ENCODE peak calls at places on chromosome 21, in ten cellular contexts. N, O, P, S, I, F, L, Q, W and V are unnamed samples.

GRCh38 chr21:31862078-31862477 is 10.7 kb upstream of the HUNK start:
- DNase-seq in N (no peak), O (no peak), P (no peak), S (no peak), I (no peak), F (no peak), L (no peak), Q (no peak), W (no peak), V (peak; percentile 46)

GRCh38 chr21:21003701-21004100 is 5.5 kb downstream of the NCAM2 start:
- DNase-seq in N (peak; percentile 90), O (no peak), P (peak; percentile 50), S (no peak), I (no peak), F (peak; percentile 12), L (no peak), Q (peak; percentile 64), W (no peak), V (no peak)

GRCh38 chr21:29205009-29205408 is 74.6 kb downstream of the MAP3K7CL start:
- DNase-seq in N (no peak), O (no peak), P (no peak), S (no peak), I (no peak), F (no peak), L (no peak), Q (no peak), W (no peak), V (no peak)

GRCh38 chr21:34981793-34982192 is 67.3 kb downstream of the RUNX1 start:
- DNase-seq in N (no peak), O (no peak), P (no peak), S (no peak), I (no peak), F (no peak), L (no peak), Q (no peak), W (no peak), V (no peak)

GRCh38 chr21:27213328-27213727 is 246.4 kb upstream of the ADAMTS5 start:
- DNase-seq in N (peak; percentile 62), O (no peak), P (peak; percentile 49), S (no peak), I (no peak), F (peak; percentile 59), L (no peak), Q (peak; percentile 66), W (no peak), V (no peak)

GRCh38 chr21:37896788-37897187 is 19.5 kb downstream of the KCNJ6 start:
- DNase-seq in N (no peak), O (no peak), P (no peak), S (no peak), I (no peak), F (no peak), L (no peak), Q (no peak), W (no peak), V (no peak)

GRCh38 chr21:17463441-17463840 is 49.4 kb upstream of the CXADR start:
- DNase-seq in N (no peak), O (no peak), P (peak; percentile 98), S (no peak), I (no peak), F (peak; percentile 95), L (no peak), Q (peak; percentile 94), W (no peak), V (no peak)

GRCh38 chr21:31366825-31367224 is 22.8 kb upstream of the TIAM1 start:
- DNase-seq in N (no peak), O (no peak), P (peak; percentile 89), S (no peak), I (no peak), F (peak; percentile 88), L (no peak), Q (peak; percentile 83), W (no peak), V (no peak)

GRCh38 chr21:26850116-26850643 is 5.0 kb upstream of the ADAMTS1 start:
- DNase-seq in N (peak; percentile 76), O (no peak), P (peak; percentile 63), S (no peak), I (no peak), F (no peak), L (no peak), Q (peak; percentile 79), W (no peak), V (no peak)

GRCh38 chr21:38386967-38387366 is 111.3 kb downstream of the ERG start:
- DNase-seq in N (no peak), O (no peak), P (no peak), S (no peak), I (no peak), F (peak; percentile 60), L (no peak), Q (no peak), W (no peak), V (no peak)

GRCh38 chr21:44603109-44603875 is 2.9 kb downstream of the KRTAP10-7 start:
- DNase-seq in N (no peak), O (no peak), P (no peak), S (no peak), I (no peak), F (no peak), L (no peak), Q (no peak), W (no peak), V (no peak)

GRCh38 chr21:16910435-16911165 is 602.2 kb upstream of the CXADR start:
- DNase-seq in N (no peak), O (no peak), P (peak; percentile 5), S (no peak), I (no peak), F (no peak), L (no peak), Q (no peak), W (no peak), V (no peak)

GRCh38 chr21:27953328-27954045 is 986.6 kb upstream of the ADAMTS5 start:
- DNase-seq in N (no peak), O (no peak), P (no peak), S (no peak), I (no peak), F (no peak), L (no peak), Q (no peak), W (no peak), V (no peak)

GRCh38 chr21:34695434-34695833 is 26.6 kb downstream of the CLIC6 start:
- DNase-seq in N (no peak), O (no peak), P (peak; percentile 60), S (no peak), I (no peak), F (no peak), L (no peak), Q (no peak), W (no peak), V (no peak)

GRCh38 chr21:43693981-43694380 is 24.9 kb upstream of the PDXK start:
- DNase-seq in N (no peak), O (no peak), P (no peak), S (no peak), I (no peak), F (no peak), L (no peak), Q (no peak), W (no peak), V (no peak)

GRCh38 chr21:18608226-18608625 is 204.6 kb upstream of the TMPRSS15 start:
- DNase-seq in N (no peak), O (no peak), P (no peak), S (no peak), I (no peak), F (no peak), L (no peak), Q (no peak), W (no peak), V (no peak)
- TF ChIP-seq CTCF in N (no peak), O (no peak), P (no peak), S (no peak), I (no peak), F (no peak), L (no peak), Q (no peak), W (no peak), V (no peak)

DNA sequence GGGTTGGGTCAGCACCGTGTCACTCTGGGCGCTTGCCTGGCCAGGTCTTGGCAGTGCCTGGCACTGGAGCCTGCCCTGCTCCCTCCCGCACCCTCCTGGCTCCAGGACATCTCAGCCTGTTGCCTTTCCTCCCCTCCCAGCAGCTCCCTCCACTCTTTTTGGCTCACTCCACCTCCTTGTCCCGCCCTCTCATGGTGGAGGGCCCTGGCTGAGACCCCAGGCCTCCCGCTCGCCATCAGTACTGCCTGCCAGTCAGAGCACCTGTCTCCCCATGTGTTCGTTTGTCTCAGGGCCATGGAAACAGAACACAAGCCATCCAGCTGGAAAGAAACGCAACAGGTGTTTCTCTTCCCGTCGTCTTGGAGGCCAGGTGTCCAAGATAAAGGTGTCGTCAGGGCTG is 61.0 kb downstream of the B3GALT5 start:
- DNase-seq in N (no peak), O (no peak), P (no peak), S (no peak), I (no peak), F (no peak), L (no peak), Q (no peak), W (no peak), V (no peak)
- TF ChIP-seq CTCF in N (no peak), O (no peak), P (no peak), S (no peak), I (no peak), F (no peak), L (no peak), Q (no peak), W (no peak), V (no peak)

GRCh38 chr21:36069713-36070573 is at the start of gene CBR1:
- DNase-seq in N (peak; percentile 90), O (peak; percentile 24), P (peak; percentile 92), S (peak; percentile 96), I (peak; percentile 74), F (peak; percentile 91), L (peak; percentile 97), Q (peak; percentile 97), W (peak; percentile 59), V (peak; percentile 95)
- TF ChIP-seq CTCF in N (no peak), O (no peak), P (no peak), S (peak; percentile 39), I (peak; percentile 48), F (no peak), L (no peak), Q (no peak), W (no peak), V (no peak)

GRCh38 chr21:39715804-39716397 is 29.1 kb upstream of the IGSF5 start:
- DNase-seq in N (peak; percentile 81), O (peak; percentile 35), P (peak; percentile 41), S (peak; percentile 68), I (peak; percentile 61), F (peak; percentile 45), L (peak; percentile 74), Q (peak; percentile 55), W (no peak), V (peak; percentile 52)

GRCh38 chr21:39721885-39722284 is 23.1 kb upstream of the IGSF5 start:
- DNase-seq in N (no peak), O (no peak), P (no peak), S (peak; percentile 34), I (no peak), F (no peak), L (peak; percentile 55), Q (no peak), W (no peak), V (no peak)

GRCh38 chr21:39724944-39725343 is 20.0 kb upstream of the IGSF5 start:
- DNase-seq in N (no peak), O (no peak), P (no peak), S (no peak), I (no peak), F (no peak), L (no peak), Q (no peak), W (no peak), V (no peak)

GRCh38 chr21:39726133-39726532 is 18.9 kb upstream of the IGSF5 start:
- DNase-seq in N (peak; percentile 10), O (no peak), P (no peak), S (no peak), I (no peak), F (no peak), L (no peak), Q (no peak), W (no peak), V (no peak)

GRCh38 chr21:39720126-39720778 is 24.7 kb upstream of the IGSF5 start:
- DNase-seq in N (peak; percentile 6), O (no peak), P (peak; percentile 9), S (no peak), I (no peak), F (no peak), L (no peak), Q (no peak), W (no peak), V (no peak)
- TF ChIP-seq CTCF in N (peak; percentile 36), O (peak; percentile 15), P (no peak), S (no peak), I (no peak), F (peak; percentile 23), L (no peak), Q (no peak), W (no peak), V (no peak)